ENCODE peak calls at places on chromosomes 5 and 9, in five cellular contexts. One of them, this sample, is unnamed. For H3K4me1, the result is how much of the 10 kb centered on the place peaks cover.

GRCh38 chr5:4042311-4042710 is 446.7 kb downstream of the IRX1 start:
- DNase-seq in heart left ventricle: no peak
- DNase-seq in ovary: no peak
- DNase-seq in A549: no peak
- DNase-seq in sigmoid colon: no peak
- DNase-seq in this sample: no peak

GRCh38 chr5:132635873-132636272 is 22.1 kb upstream of the IL13 start:
- DNase-seq in heart left ventricle: no peak
- DNase-seq in A549: no peak
- DNase-seq in sigmoid colon: no peak
- DNase-seq in ovary: no peak
- DNase-seq in this sample: no peak

GRCh38 chr9:111909444-111909843 is 12.8 kb downstream of the UGCG start:
- DNase-seq in sigmoid colon: no peak
- DNase-seq in A549: no peak
- DNase-seq in ovary: no peak
- DNase-seq in heart left ventricle: no peak
- DNase-seq in this sample: no peak

GRCh38 chr9:72294952-72295351 is 70.1 kb downstream of the ZFAND5 start:
- DNase-seq in ovary: no peak
- DNase-seq in A549: peak
- DNase-seq in sigmoid colon: no peak
- DNase-seq in heart left ventricle: no peak
- DNase-seq in this sample: peak

GRCh38 chr5:126594676-126595485 is at the start of gene ALDH7A1:
- DNase-seq in ovary: peak
- DNase-seq in sigmoid colon: peak
- DNase-seq in heart left ventricle: peak
- DNase-seq in A549: peak
- DNase-seq in this sample: peak

GRCh38 chr5:66757219-66757833 is 161.1 kb downstream of the MAST4 start:
- DNase-seq in heart left ventricle: peak
- DNase-seq in sigmoid colon: no peak
- DNase-seq in A549: peak
- DNase-seq in ovary: no peak
- DNase-seq in this sample: peak

GRCh38 chr9:111483419-111483861 is 743 bp downstream of the ECPAS start:
- DNase-seq in heart left ventricle: no peak
- DNase-seq in sigmoid colon: no peak
- DNase-seq in ovary: no peak
- DNase-seq in A549: no peak
- DNase-seq in this sample: no peak

GRCh38 chr5:115579216-115579615 is 23.1 kb downstream of the TICAM2 start:
- DNase-seq in A549: no peak
- DNase-seq in sigmoid colon: no peak
- DNase-seq in ovary: no peak
- DNase-seq in heart left ventricle: no peak
- DNase-seq in this sample: no peak

GRCh38 chr5:53067641-53068040 is 41.9 kb downstream of the MOCS2 start:
- DNase-seq in sigmoid colon: no peak
- DNase-seq in heart left ventricle: no peak
- DNase-seq in A549: no peak
- DNase-seq in ovary: no peak
- DNase-seq in this sample: peak

GRCh38 chr9:92954078-92954861 is 6.9 kb downstream of the FGD3 start:
- DNase-seq in heart left ventricle: peak
- DNase-seq in ovary: no peak
- DNase-seq in sigmoid colon: no peak
- DNase-seq in A549: no peak
- DNase-seq in this sample: peak

GRCh38 chr5:67901816-67902496 is 313.6 kb upstream of the PIK3R1 start:
- DNase-seq in ovary: no peak
- DNase-seq in A549: no peak
- DNase-seq in heart left ventricle: no peak
- DNase-seq in sigmoid colon: no peak
- DNase-seq in this sample: no peak

GRCh38 chr5:31048975-31049290 is 144.6 kb upstream of the CDH6 start:
- DNase-seq in heart left ventricle: no peak
- DNase-seq in sigmoid colon: no peak
- DNase-seq in ovary: no peak
- DNase-seq in A549: no peak
- DNase-seq in this sample: no peak

GRCh38 chr5:125023673-125024072 is 277.2 kb upstream of the ZNF608 start:
- DNase-seq in ovary: no peak
- DNase-seq in sigmoid colon: no peak
- DNase-seq in A549: no peak
- DNase-seq in heart left ventricle: no peak
- DNase-seq in this sample: no peak

GRCh38 chr9:106287108-106287631 is 575.8 kb upstream of the ZNF462 start:
- DNase-seq in heart left ventricle: no peak
- DNase-seq in sigmoid colon: no peak
- DNase-seq in ovary: peak
- DNase-seq in A549: no peak
- DNase-seq in this sample: peak

GRCh38 chr5:78612227-78613150 is 36.1 kb downstream of the LHFPL2 start:
- DNase-seq in A549: no peak
- DNase-seq in heart left ventricle: no peak
- DNase-seq in ovary: no peak
- DNase-seq in sigmoid colon: no peak
- DNase-seq in this sample: no peak

GRCh38 chr5:120926471-120926870 is 462.4 kb downstream of the PRR16 start:
- DNase-seq in A549: no peak
- DNase-seq in heart left ventricle: no peak
- DNase-seq in ovary: no peak
- DNase-seq in sigmoid colon: no peak
- DNase-seq in this sample: no peak

GRCh38 chr5:84450617-84451414 is 66.1 kb upstream of the EDIL3 start:
- DNase-seq in sigmoid colon: no peak
- DNase-seq in A549: no peak
- DNase-seq in ovary: no peak
- DNase-seq in heart left ventricle: no peak
- DNase-seq in this sample: peak

GRCh38 chr9:757246-757881 is 84.1 kb upstream of the DMRT1 start:
- DNase-seq in A549: no peak
- DNase-seq in ovary: no peak
- DNase-seq in sigmoid colon: no peak
- DNase-seq in heart left ventricle: peak
- DNase-seq in this sample: peak

GRCh38 chr5:111680737-111681413 is 76.1 kb downstream of the NREP start:
- DNase-seq in ovary: peak
- DNase-seq in A549: peak
- DNase-seq in sigmoid colon: peak
- DNase-seq in heart left ventricle: peak
- DNase-seq in this sample: peak

GRCh38 chr9:5529683-5530221 is 19.4 kb downstream of the PDCD1LG2 start:
- DNase-seq in ovary: no peak
- DNase-seq in sigmoid colon: no peak
- DNase-seq in heart left ventricle: no peak
- DNase-seq in A549: no peak
- DNase-seq in this sample: no peak

GRCh38 chr9:107176701-107177100 is 106.4 kb upstream of the RAD23B start:
- DNase-seq in sigmoid colon: no peak
- DNase-seq in heart left ventricle: no peak
- DNase-seq in ovary: no peak
- DNase-seq in A549: no peak
- DNase-seq in this sample: peak

GRCh38 chr5:62762503-62762902 is 183.9 kb downstream of the LRRC70 start:
- DNase-seq in heart left ventricle: no peak
- DNase-seq in sigmoid colon: no peak
- DNase-seq in A549: no peak
- DNase-seq in ovary: no peak
- DNase-seq in this sample: no peak

GRCh38 chr5:32522429-32523143 is 62.8 kb upstream of the SUB1 start:
- DNase-seq in sigmoid colon: no peak
- DNase-seq in ovary: no peak
- DNase-seq in A549: no peak
- DNase-seq in heart left ventricle: peak
- DNase-seq in this sample: no peak

GRCh38 chr9:113521693-113522260 is 58.2 kb downstream of the RGS3 start:
- DNase-seq in ovary: no peak
- DNase-seq in A549: no peak
- DNase-seq in sigmoid colon: no peak
- DNase-seq in heart left ventricle: no peak
- DNase-seq in this sample: no peak

GRCh38 chr9:113522858-113523257 is 59.3 kb downstream of the RGS3 start:
- DNase-seq in ovary: no peak
- DNase-seq in sigmoid colon: no peak
- DNase-seq in A549: no peak
- DNase-seq in heart left ventricle: no peak
- DNase-seq in this sample: no peak

GRCh38 chr9:113523421-113524141 is 60.1 kb downstream of the RGS3 start:
- DNase-seq in sigmoid colon: no peak
- DNase-seq in ovary: no peak
- DNase-seq in A549: no peak
- DNase-seq in heart left ventricle: peak
- DNase-seq in this sample: no peak

GRCh38 chr9:113524460-113524859 is 60.9 kb downstream of the RGS3 start:
- DNase-seq in sigmoid colon: no peak
- DNase-seq in heart left ventricle: no peak
- DNase-seq in ovary: no peak
- DNase-seq in A549: no peak
- DNase-seq in this sample: no peak

GRCh38 chr9:113522419-113522818 is 58.9 kb downstream of the RGS3 start:
- DNase-seq in heart left ventricle: no peak
- DNase-seq in ovary: no peak
- DNase-seq in A549: no peak
- DNase-seq in sigmoid colon: no peak
- DNase-seq in this sample: no peak
- H3K4me1 ChIP-seq in heart left ventricle: half or more
- H3K4me1 ChIP-seq in ovary: under half
- H3K4me1 ChIP-seq in A549: under half
- H3K4me1 ChIP-seq in sigmoid colon: half or more
- H3K4me1 ChIP-seq in this sample: under half

DNA sequence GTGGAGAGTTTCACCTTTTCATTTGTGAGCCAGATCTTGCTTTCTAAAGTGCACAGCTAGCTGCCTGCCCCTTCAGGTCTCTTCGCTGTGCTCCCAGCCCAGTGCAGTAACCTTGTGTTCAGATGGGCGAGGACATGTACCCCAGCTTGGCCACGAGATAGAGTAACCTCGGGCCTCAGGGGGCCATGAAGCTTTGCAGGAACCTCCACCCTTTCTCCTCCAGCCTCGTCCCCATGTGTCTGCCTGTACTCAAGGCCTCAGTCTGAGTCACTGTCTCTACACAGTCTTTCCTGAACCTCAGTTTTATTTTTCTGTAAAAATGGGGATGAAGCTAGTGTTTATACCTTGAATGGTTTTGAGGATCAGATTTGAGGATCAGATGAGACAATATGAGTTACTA is 37.9 kb downstream of the ERGIC1 start:
- DNase-seq in ovary: no peak
- DNase-seq in A549: no peak
- DNase-seq in sigmoid colon: no peak
- DNase-seq in heart left ventricle: no peak
- DNase-seq in this sample: no peak
- H3K27ac ChIP-seq in ovary: peak
- H3K27ac ChIP-seq in A549: peak
- H3K27ac ChIP-seq in sigmoid colon: peak
- H3K27ac ChIP-seq in heart left ventricle: peak
- H3K27ac ChIP-seq in this sample: peak

DNA sequence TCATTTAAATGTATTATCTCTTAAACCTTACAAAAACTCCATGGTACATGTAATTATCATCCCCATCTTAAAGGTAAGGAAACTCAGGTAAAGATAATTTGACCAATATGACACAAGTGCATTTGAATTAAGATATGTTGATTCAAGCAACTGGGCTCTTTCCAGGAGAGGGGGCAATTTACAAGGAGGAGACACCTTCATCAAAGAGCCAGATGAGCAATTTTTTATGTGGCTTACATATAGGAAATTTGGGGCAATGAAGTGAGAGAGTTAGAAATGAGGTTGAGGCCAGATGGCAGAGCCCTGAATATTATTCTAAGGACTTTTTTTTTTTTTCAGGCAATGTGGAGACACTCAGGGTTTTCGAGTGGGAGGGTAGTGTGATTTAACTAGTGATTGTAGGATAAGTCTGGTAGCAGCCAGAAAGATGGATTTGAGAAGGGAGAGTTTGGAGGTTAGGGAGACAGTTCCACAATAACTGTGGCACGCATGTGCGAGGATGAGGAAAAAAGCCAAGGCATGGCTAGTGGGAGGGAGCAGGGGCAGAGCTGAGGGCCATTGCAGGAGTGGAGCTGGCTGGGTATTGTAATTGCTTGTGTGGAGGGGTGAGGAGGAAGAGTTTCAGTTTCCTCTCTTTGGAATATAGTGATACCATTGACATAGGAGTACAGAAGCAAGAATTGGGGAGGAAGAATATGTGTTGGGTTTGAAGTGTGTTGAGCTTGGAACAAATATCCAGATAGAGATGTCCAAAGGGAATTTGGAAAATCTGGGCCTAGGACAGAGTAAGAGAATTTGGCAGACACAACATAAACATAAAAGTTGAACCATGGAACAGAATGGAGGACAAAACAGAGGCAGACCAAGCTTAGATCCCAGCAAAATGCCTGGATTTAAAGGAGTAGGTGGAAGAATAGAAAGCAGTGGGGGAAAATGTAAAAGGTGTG is 72.0 kb downstream of the ACTBL2 start:
- DNase-seq in heart left ventricle: no peak
- DNase-seq in A549: no peak
- DNase-seq in sigmoid colon: no peak
- DNase-seq in ovary: no peak
- DNase-seq in this sample: no peak
- TF ChIP-seq CTCF in heart left ventricle: no peak
- TF ChIP-seq CTCF in A549: no peak
- TF ChIP-seq CTCF in sigmoid colon: no peak
- TF ChIP-seq CTCF in ovary: no peak
- TF ChIP-seq CTCF in this sample: no peak

GRCh38 chr5:149776376-149777305 is 46.5 kb downstream of the PPARGC1B start:
- DNase-seq in ovary: no peak
- DNase-seq in sigmoid colon: no peak
- DNase-seq in A549: no peak
- DNase-seq in heart left ventricle: peak
- DNase-seq in this sample: no peak
- H3K4me1 ChIP-seq in ovary: under half
- H3K4me1 ChIP-seq in sigmoid colon: half or more
- H3K4me1 ChIP-seq in A549: under half
- H3K4me1 ChIP-seq in heart left ventricle: half or more
- H3K4me1 ChIP-seq in this sample: under half

DNA sequence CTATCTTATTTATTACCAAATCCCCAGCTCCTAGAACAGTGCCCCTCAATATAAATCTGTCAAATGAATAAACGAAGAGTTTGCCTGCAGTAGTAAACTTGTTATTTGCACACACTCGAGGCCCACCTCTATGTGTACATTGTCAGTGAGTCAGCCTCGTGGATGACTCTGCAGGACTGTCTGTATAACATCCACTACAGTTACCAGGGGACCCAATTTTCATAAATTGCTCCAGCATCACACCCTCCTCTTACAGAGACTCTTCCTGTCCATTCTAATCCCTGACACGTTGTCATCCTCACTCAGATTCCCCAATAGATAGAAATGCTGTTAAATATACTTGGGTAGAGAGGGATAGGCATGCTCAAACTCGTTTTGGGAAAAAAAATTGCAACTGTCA is 478.5 kb downstream of the RAB3C start:
- DNase-seq in sigmoid colon: no peak
- DNase-seq in heart left ventricle: no peak
- DNase-seq in ovary: no peak
- DNase-seq in A549: peak
- DNase-seq in this sample: no peak
- H3K27ac ChIP-seq in sigmoid colon: no peak
- H3K27ac ChIP-seq in heart left ventricle: no peak
- H3K27ac ChIP-seq in ovary: no peak
- H3K27ac ChIP-seq in A549: peak
- H3K27ac ChIP-seq in this sample: no peak